ENCODE peak calls at places on chromosomes 5 and 9, in seven cellular contexts. W, H, B, Z, V, M and S are unnamed samples.

GRCh38 chr5:150152636-150153462 is 2.8 kb downstream of the PDGFRB start:
- DNase-seq in H (no peak), W (no peak), V (no peak), M (no peak), Z (no peak), B (peak), S (no peak)

GRCh38 chr5:141866111-141866510 is 12.1 kb downstream of the PCDH1 start:
- DNase-seq in M (no peak), H (peak), B (no peak), Z (peak), W (no peak), V (no peak), S (no peak)

GRCh38 chr5:94423411-94423810 is 195.0 kb downstream of the KIAA0825 start:
- DNase-seq in Z (no peak), V (no peak), W (no peak), H (no peak), M (no peak), B (no peak), S (no peak)

GRCh38 chr5:139376364-139376763 is 6.7 kb downstream of the SLC23A1 start:
- DNase-seq in W (no peak), M (no peak), Z (no peak), H (no peak), V (no peak), B (no peak), S (no peak)

GRCh38 chr9:108088916-108089315 is 599.3 kb upstream of the KLF4 start:
- DNase-seq in W (no peak), V (no peak), Z (no peak), H (no peak), M (no peak), B (no peak), S (no peak)

GRCh38 chr5:42813533-42813932 is 1.8 kb upstream of the SELENOP start:
- DNase-seq in Z (no peak), W (peak), H (no peak), M (no peak), B (no peak), V (peak), S (no peak)

GRCh38 chr5:180649297-180650039 is at the start of gene FLT4:
- DNase-seq in V (peak), W (no peak), H (no peak), M (peak), Z (no peak), B (no peak), S (no peak)

GRCh38 chr9:112831969-112832368 is 58.7 kb downstream of the SLC46A2 start:
- DNase-seq in B (no peak), Z (no peak), H (no peak), V (no peak), W (no peak), M (no peak), S (no peak)

GRCh38 chr5:74529101-74529500 is 111.4 kb downstream of the ENC1 start:
- DNase-seq in Z (no peak), B (no peak), V (no peak), H (no peak), M (no peak), W (no peak), S (no peak)

GRCh38 chr9:131674425-131675421 is 65.2 kb downstream of the RAPGEF1 start:
- DNase-seq in V (no peak), Z (no peak), B (no peak), W (no peak), M (no peak), H (no peak), S (no peak)

GRCh38 chr5:133861161-133861737 is 107.2 kb downstream of the C5orf15 start:
- DNase-seq in W (no peak), Z (no peak), V (no peak), H (no peak), M (no peak), B (no peak), S (no peak)

DNA sequence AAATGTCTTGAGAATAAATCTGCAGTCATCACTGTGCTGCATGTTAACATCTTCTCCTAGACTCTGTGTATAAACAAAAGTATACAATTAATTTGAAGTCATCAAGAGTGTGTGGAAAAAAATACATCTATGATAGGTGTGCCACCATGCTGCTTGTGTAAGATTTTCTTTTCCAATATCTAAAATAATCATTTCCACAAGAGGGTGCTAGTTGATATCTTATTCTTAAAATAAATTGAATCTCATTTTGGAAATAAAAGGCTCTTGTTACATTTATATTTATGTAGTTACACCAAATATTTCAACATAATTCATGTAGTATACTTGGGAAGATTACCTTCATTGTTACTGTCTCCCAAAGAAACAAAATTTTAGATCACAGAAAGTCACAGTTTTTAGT is 14.1 kb upstream of the MOCS2 start:
- DNase-seq in H (no peak), B (peak), V (no peak), Z (no peak), M (no peak), W (no peak), S (no peak)
- TF ChIP-seq CTCF in H (no peak), B (peak), V (no peak), Z (peak), M (peak), W (peak), S (no peak)

GRCh38 chr9:134637696-134638502 is 3.7 kb upstream of the COL5A1 start:
- DNase-seq in M (no peak), V (no peak), H (no peak), W (no peak), B (no peak), Z (peak), S (no peak)

GRCh38 chr9:134638503-134639090 is 3.0 kb upstream of the COL5A1 start:
- DNase-seq in Z (no peak), H (no peak), W (no peak), V (no peak), B (no peak), M (no peak), S (no peak)

GRCh38 chr9:134635431-134636141 is 6.0 kb upstream of the COL5A1 start:
- DNase-seq in B (no peak), V (peak), Z (peak), M (no peak), H (no peak), W (no peak), S (no peak)

GRCh38 chr9:134636142-134636507 is 5.5 kb upstream of the COL5A1 start:
- DNase-seq in H (no peak), M (no peak), B (no peak), V (no peak), Z (peak), W (no peak), S (no peak)

DNA sequence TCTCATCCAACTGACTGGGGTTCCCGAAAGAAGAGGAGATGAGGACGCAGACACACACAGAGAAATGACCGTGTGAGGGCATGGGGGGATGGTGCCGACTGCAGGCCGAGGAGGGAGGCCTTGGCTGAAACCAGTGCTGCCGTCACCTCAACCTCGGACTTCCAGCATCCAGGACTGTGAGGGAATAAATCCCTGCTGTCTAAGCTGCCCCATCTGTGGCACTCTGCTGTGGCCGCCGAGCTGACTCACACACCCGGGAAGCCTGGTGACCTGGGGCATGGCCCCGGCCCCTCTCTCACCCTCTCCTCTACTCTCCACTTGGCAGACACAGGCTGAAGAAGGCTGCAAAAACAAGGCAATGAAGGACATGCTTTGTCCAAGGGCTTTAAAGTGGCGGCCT is 4.4 kb upstream of the COL5A1 start:
- DNase-seq in M (no peak), B (no peak), H (no peak), V (no peak), Z (peak), W (no peak), S (no peak)
- TF ChIP-seq CTCF in M (no peak), B (no peak), H (no peak), V (no peak), Z (peak), W (no peak), S (no peak)

DNA sequence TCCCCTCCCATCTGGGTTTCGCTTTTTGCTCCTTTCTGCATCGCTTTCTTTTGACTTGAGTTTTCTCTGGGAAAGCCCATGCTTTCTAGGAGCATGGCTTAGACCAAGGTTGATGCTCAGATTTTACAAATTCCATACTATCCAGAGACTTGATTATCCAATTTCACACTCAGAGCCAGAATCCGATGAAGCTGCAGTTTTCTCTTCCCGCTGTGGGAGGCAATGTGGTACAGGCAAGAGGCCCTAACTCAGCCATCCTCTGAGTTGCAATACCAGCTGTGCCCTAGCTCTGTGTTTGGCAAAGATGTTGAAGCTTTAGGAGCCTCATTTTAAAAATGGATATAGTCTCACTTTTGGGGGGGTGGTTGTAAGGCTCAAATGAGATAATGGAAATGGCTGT is 85.1 kb downstream of the BRINP1 start:
- DNase-seq in V (peak), W (peak), M (no peak), H (no peak), Z (no peak), B (peak), S (no peak)
- TF ChIP-seq CTCF in V (peak), W (peak), M (no peak), H (no peak), Z (peak), B (peak), S (no peak)

GRCh38 chr5:1799602-1800469 is at the start of gene MRPL36:
- DNase-seq in V (peak), B (peak), H (peak), Z (no peak), M (peak), W (peak), S (peak)
- TF ChIP-seq CTCF in V (no peak), B (no peak), H (no peak), Z (no peak), M (no peak), W (no peak), S (no peak)

GRCh38 chr9:23322392-23322791 is 503.6 kb downstream of the ELAVL2 start:
- DNase-seq in W (no peak), H (no peak), B (peak), Z (no peak), V (no peak), M (no peak), S (no peak)
- TF ChIP-seq CTCF in W (peak), H (no peak), B (peak), Z (peak), V (peak), M (peak), S (no peak)

GRCh38 chr5:152689275-152689711 is 284.2 kb upstream of the NMUR2 start:
- DNase-seq in W (no peak), V (no peak), B (no peak), M (no peak), H (no peak), Z (no peak), S (no peak)
- TF ChIP-seq CTCF in W (no peak), V (no peak), B (no peak), M (no peak), H (no peak), Z (no peak), S (no peak)

GRCh38 chr5:177550120-177550519 is 4.2 kb downstream of the FAM193B start:
- DNase-seq in V (no peak), W (no peak), B (no peak), H (no peak), Z (no peak), M (no peak), S (no peak)

GRCh38 chr5:177545487-177546261 is 8.7 kb downstream of the FAM193B start:
- DNase-seq in V (no peak), M (no peak), Z (no peak), B (peak), H (peak), W (no peak), S (no peak)

GRCh38 chr5:177547736-177548135 is 6.6 kb downstream of the FAM193B start:
- DNase-seq in W (no peak), V (no peak), Z (no peak), M (no peak), B (no peak), H (no peak), S (no peak)

GRCh38 chr5:177542816-177543472 is 11.4 kb downstream of the FAM193B start:
- DNase-seq in W (no peak), M (no peak), H (no peak), V (no peak), B (no peak), Z (no peak), S (no peak)

GRCh38 chr5:177546262-177546741 is 8.1 kb downstream of the FAM193B start:
- DNase-seq in B (peak), Z (no peak), W (no peak), H (no peak), M (no peak), V (no peak), S (no peak)
- TF ChIP-seq CTCF in B (peak), Z (peak), W (no peak), H (no peak), M (no peak), V (no peak), S (no peak)

GRCh38 chr9:109097156-109097555 is 22.6 kb downstream of the TMEM245 start:
- DNase-seq in B (no peak), H (no peak), M (no peak), W (no peak), Z (no peak), V (no peak), S (no peak)

GRCh38 chr9:109101202-109101595 is 18.5 kb downstream of the TMEM245 start:
- DNase-seq in M (no peak), H (no peak), Z (no peak), V (no peak), W (no peak), B (no peak), S (no peak)

GRCh38 chr9:109100543-109101201 is 19.1 kb downstream of the TMEM245 start:
- DNase-seq in H (no peak), Z (no peak), B (no peak), M (no peak), V (no peak), W (no peak), S (no peak)

GRCh38 chr9:109098960-109099308 is 20.8 kb downstream of the TMEM245 start:
- DNase-seq in V (no peak), Z (no peak), H (no peak), B (peak), M (no peak), W (no peak), S (no peak)

DNA sequence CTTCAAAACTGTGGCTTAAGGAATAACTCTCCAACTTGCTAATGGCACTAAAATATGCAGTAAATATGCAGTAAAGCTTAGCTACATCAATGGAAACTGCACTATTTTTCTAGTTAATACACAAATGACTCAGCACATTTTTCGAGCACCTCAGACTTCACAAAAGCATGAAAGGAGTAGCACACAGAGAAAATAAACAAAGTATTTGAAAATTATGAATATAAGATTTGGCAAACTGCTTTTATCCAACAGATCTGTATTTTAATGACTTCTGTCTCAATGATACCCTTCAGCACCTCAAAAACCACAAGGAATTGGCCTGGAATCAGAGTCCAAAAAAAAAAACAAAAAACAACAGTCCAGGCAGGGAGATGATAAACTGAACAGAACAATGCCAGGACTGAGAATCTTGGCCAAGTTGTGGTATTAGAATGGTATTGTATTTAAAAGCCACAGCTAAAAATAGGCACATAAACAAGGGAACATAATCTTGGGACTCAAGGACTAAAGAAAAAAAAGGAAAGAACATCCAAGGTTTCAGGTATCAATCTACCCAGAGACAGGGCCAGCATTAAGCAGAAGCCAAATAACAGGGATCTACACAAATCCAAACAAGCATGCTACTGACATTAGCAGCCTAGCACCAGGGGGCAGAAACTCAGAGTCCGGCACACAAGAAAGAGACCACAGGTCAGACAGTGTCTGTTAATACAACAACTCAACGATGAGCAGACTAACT is 21.4 kb downstream of the TMEM245 start:
- DNase-seq in Z (no peak), V (peak), W (no peak), B (peak), H (no peak), M (no peak), S (no peak)
- TF ChIP-seq CTCF in Z (peak), V (peak), W (peak), B (peak), H (no peak), M (no peak), S (no peak)